ENCODE peak calls at places on chromosomes 16 and 17, in eight cellular contexts. One of them, this sample, is unnamed.

GRCh38 chr16:56990407-56991286 is 1.3 kb downstream of the NLRC5 start:
- DNase-seq in GM12865: peak
- DNase-seq in pancreas: no peak
- DNase-seq in AG10803: no peak
- DNase-seq in cardiac muscle cell: no peak
- DNase-seq in HCT116: no peak
- DNase-seq in left lung: no peak
- DNase-seq in fibroblast of lung: no peak
- DNase-seq in this sample: no peak

GRCh38 chr17:50549256-50549941 is 2.4 kb downstream of the SPATA20 start:
- DNase-seq in GM12865: no peak
- DNase-seq in pancreas: no peak
- DNase-seq in AG10803: no peak
- DNase-seq in cardiac muscle cell: no peak
- DNase-seq in HCT116: no peak
- DNase-seq in left lung: peak
- DNase-seq in fibroblast of lung: no peak
- DNase-seq in this sample: no peak

GRCh38 chr16:65875362-65876199 is 490.9 kb upstream of the CDH5 start:
- DNase-seq in GM12865: peak
- DNase-seq in pancreas: no peak
- DNase-seq in AG10803: no peak
- DNase-seq in cardiac muscle cell: no peak
- DNase-seq in HCT116: no peak
- DNase-seq in left lung: no peak
- DNase-seq in fibroblast of lung: no peak
- DNase-seq in this sample: no peak

GRCh38 chr17:2092253-2092652 is 37.4 kb downstream of the HIC1 start:
- DNase-seq in GM12865: no peak
- DNase-seq in pancreas: no peak
- DNase-seq in AG10803: no peak
- DNase-seq in cardiac muscle cell: no peak
- DNase-seq in HCT116: no peak
- DNase-seq in left lung: no peak
- DNase-seq in fibroblast of lung: no peak
- DNase-seq in this sample: no peak

GRCh38 chr17:63039899-63040602 is 74.0 kb downstream of the TANC2 start:
- DNase-seq in GM12865: peak
- DNase-seq in pancreas: no peak
- DNase-seq in AG10803: peak
- DNase-seq in cardiac muscle cell: no peak
- DNase-seq in HCT116: peak
- DNase-seq in left lung: no peak
- DNase-seq in fibroblast of lung: peak
- DNase-seq in this sample: peak

GRCh38 chr16:70573451-70574121 is 50.0 kb downstream of the SF3B3 start:
- DNase-seq in GM12865: no peak
- DNase-seq in pancreas: no peak
- DNase-seq in AG10803: peak
- DNase-seq in cardiac muscle cell: no peak
- DNase-seq in HCT116: no peak
- DNase-seq in left lung: no peak
- DNase-seq in fibroblast of lung: peak
- DNase-seq in this sample: peak

GRCh38 chr16:27781195-27781524 is 231.2 kb downstream of the KATNIP start:
- DNase-seq in GM12865: no peak
- DNase-seq in pancreas: no peak
- DNase-seq in AG10803: peak
- DNase-seq in cardiac muscle cell: no peak
- DNase-seq in HCT116: no peak
- DNase-seq in left lung: no peak
- DNase-seq in fibroblast of lung: peak
- DNase-seq in this sample: peak

GRCh38 chr16:11367483-11367906 is 22.2 kb downstream of the RMI2 start:
- DNase-seq in GM12865: no peak
- DNase-seq in pancreas: no peak
- DNase-seq in AG10803: no peak
- DNase-seq in cardiac muscle cell: no peak
- DNase-seq in HCT116: no peak
- DNase-seq in left lung: no peak
- DNase-seq in fibroblast of lung: no peak
- DNase-seq in this sample: peak

GRCh38 chr16:55482056-55482455 is 3.1 kb downstream of the MMP2 start:
- DNase-seq in GM12865: no peak
- DNase-seq in pancreas: no peak
- DNase-seq in AG10803: peak
- DNase-seq in cardiac muscle cell: no peak
- DNase-seq in HCT116: no peak
- DNase-seq in left lung: no peak
- DNase-seq in fibroblast of lung: peak
- DNase-seq in this sample: peak

GRCh38 chr17:2792541-2793169 is 3.6 kb upstream of the RAP1GAP2 start:
- DNase-seq in GM12865: peak
- DNase-seq in pancreas: no peak
- DNase-seq in AG10803: no peak
- DNase-seq in cardiac muscle cell: no peak
- DNase-seq in HCT116: no peak
- DNase-seq in left lung: peak
- DNase-seq in fibroblast of lung: no peak
- DNase-seq in this sample: no peak

GRCh38 chr17:67993153-67993997 is 2.9 kb downstream of the C17orf58 start:
- DNase-seq in GM12865: peak
- DNase-seq in pancreas: peak
- DNase-seq in AG10803: peak
- DNase-seq in cardiac muscle cell: peak
- DNase-seq in HCT116: peak
- DNase-seq in left lung: peak
- DNase-seq in fibroblast of lung: peak
- DNase-seq in this sample: peak

GRCh38 chr16:5393070-5393469 is 295.5 kb upstream of the EEF2KMT start:
- DNase-seq in GM12865: no peak
- DNase-seq in pancreas: no peak
- DNase-seq in AG10803: no peak
- DNase-seq in cardiac muscle cell: no peak
- DNase-seq in HCT116: no peak
- DNase-seq in left lung: no peak
- DNase-seq in fibroblast of lung: no peak
- DNase-seq in this sample: no peak

GRCh38 chr17:77783991-77784820 is 174.3 kb upstream of the TNRC6C start:
- DNase-seq in GM12865: peak
- DNase-seq in pancreas: no peak
- DNase-seq in AG10803: no peak
- DNase-seq in cardiac muscle cell: no peak
- DNase-seq in HCT116: no peak
- DNase-seq in left lung: no peak
- DNase-seq in fibroblast of lung: no peak
- DNase-seq in this sample: no peak

GRCh38 chr16:89119661-89120141 is 26.0 kb downstream of the ACSF3 start:
- DNase-seq in GM12865: no peak
- DNase-seq in pancreas: peak
- DNase-seq in AG10803: no peak
- DNase-seq in cardiac muscle cell: no peak
- DNase-seq in HCT116: no peak
- DNase-seq in left lung: peak
- DNase-seq in fibroblast of lung: no peak
- DNase-seq in this sample: no peak

DNA sequence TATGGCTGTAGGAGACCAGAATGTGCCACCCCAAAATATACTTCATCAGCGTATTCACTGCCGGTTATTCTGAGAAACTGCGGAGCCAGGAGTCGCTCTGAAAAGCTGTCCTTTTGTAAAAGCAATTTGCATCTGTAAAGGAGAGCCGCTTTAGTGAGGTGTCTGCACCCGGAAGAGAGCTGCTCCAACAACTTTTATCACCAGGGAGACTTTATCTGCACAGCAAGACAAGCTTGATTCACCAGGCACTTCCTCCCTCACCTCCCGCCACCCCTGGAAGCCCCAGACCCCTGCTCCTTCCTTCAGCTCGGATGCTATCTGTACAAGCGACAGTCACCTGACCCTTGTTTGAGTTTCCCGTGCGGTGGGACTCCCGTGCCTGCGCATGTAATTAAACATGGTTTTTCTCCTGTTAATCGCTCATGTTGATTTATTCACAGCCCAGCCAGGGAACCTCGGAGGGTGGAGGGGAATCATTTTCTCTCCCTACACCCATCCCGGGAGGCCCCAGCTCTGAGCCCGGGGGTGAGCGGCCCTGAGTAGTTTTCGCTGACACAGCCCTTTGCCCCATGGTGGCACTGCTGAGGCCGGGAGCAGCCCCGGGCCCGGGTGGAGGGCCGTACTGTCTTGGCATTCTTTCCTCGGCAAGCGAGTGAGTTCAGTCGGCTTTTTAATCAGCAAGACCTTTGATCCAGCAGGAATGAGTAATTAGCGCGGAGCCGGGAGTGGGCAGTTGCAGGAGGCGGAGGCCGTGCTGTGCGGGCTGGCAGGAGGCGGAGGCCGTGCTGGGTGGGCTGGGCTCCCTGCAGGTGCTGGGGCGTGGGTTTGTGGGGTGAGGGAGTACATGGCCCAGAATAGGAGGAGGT is 222.7 kb upstream of the CIBAR2 start:
- DNase-seq in GM12865: no peak
- DNase-seq in pancreas: peak
- DNase-seq in AG10803: no peak
- DNase-seq in cardiac muscle cell: peak
- DNase-seq in HCT116: no peak
- DNase-seq in left lung: peak
- DNase-seq in fibroblast of lung: no peak
- DNase-seq in this sample: peak
- H3K4me3 ChIP-seq in GM12865: no peak
- H3K4me3 ChIP-seq in pancreas: peak
- H3K4me3 ChIP-seq in AG10803: no peak
- H3K4me3 ChIP-seq in cardiac muscle cell: no peak
- H3K4me3 ChIP-seq in HCT116: peak
- H3K4me3 ChIP-seq in left lung: no peak
- H3K4me3 ChIP-seq in fibroblast of lung: no peak
- H3K4me3 ChIP-seq in this sample: no peak

GRCh38 chr16:1630450-1631213 is 18.5 kb downstream of the CRAMP1 start:
- DNase-seq in GM12865: no peak
- DNase-seq in pancreas: no peak
- DNase-seq in AG10803: no peak
- DNase-seq in cardiac muscle cell: no peak
- DNase-seq in HCT116: no peak
- DNase-seq in left lung: no peak
- DNase-seq in fibroblast of lung: no peak
- DNase-seq in this sample: no peak

GRCh38 chr16:1632638-1632970 is 20.4 kb downstream of the CRAMP1 start:
- DNase-seq in GM12865: no peak
- DNase-seq in pancreas: no peak
- DNase-seq in AG10803: no peak
- DNase-seq in cardiac muscle cell: no peak
- DNase-seq in HCT116: no peak
- DNase-seq in left lung: peak
- DNase-seq in fibroblast of lung: no peak
- DNase-seq in this sample: no peak

GRCh38 chr16:1631931-1632637 is 19.9 kb downstream of the CRAMP1 start:
- DNase-seq in GM12865: no peak
- DNase-seq in pancreas: no peak
- DNase-seq in AG10803: no peak
- DNase-seq in cardiac muscle cell: no peak
- DNase-seq in HCT116: no peak
- DNase-seq in left lung: peak
- DNase-seq in fibroblast of lung: no peak
- DNase-seq in this sample: no peak

GRCh38 chr16:1633310-1633709 is 21.1 kb downstream of the CRAMP1 start:
- DNase-seq in GM12865: no peak
- DNase-seq in pancreas: no peak
- DNase-seq in AG10803: no peak
- DNase-seq in cardiac muscle cell: no peak
- DNase-seq in HCT116: no peak
- DNase-seq in left lung: no peak
- DNase-seq in fibroblast of lung: no peak
- DNase-seq in this sample: no peak

DNA sequence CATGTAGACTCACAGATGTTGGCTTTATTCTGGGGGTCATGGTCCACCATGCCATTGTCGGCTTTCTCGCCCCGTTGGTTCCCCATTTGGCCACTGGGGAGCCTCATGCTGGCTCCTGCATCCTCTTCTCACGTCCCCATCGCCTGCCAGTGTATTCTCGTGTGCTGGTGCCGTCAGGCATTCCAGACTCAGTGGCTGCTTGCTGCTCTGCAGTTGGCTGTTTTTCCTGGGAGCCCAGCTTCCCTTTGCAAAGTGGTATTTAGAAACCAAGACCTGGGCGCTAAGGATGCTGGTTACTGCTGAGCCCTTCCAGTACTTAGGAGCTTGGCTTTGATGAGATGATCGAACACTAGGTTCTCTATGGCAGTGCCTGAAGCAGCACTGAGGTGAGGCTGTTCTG is 19.1 kb downstream of the CRAMP1 start:
- DNase-seq in GM12865: no peak
- DNase-seq in pancreas: no peak
- DNase-seq in AG10803: no peak
- DNase-seq in cardiac muscle cell: no peak
- DNase-seq in HCT116: no peak
- DNase-seq in left lung: no peak
- DNase-seq in fibroblast of lung: no peak
- DNase-seq in this sample: no peak
- TF ChIP-seq CTCF in GM12865: peak
- TF ChIP-seq CTCF in pancreas: no peak
- TF ChIP-seq CTCF in AG10803: no peak
- TF ChIP-seq CTCF in cardiac muscle cell: no peak
- TF ChIP-seq CTCF in HCT116: no peak
- TF ChIP-seq CTCF in left lung: no peak
- TF ChIP-seq CTCF in fibroblast of lung: no peak
- TF ChIP-seq CTCF in this sample: no peak

GRCh38 chr17:71019699-71020098 is 850.4 kb downstream of the KCNJ2 start:
- DNase-seq in GM12865: no peak
- DNase-seq in pancreas: no peak
- DNase-seq in AG10803: no peak
- DNase-seq in cardiac muscle cell: no peak
- DNase-seq in HCT116: no peak
- DNase-seq in left lung: no peak
- DNase-seq in fibroblast of lung: no peak
- DNase-seq in this sample: no peak
- H3K4me3 ChIP-seq in GM12865: no peak
- H3K4me3 ChIP-seq in pancreas: no peak
- H3K4me3 ChIP-seq in AG10803: no peak
- H3K4me3 ChIP-seq in cardiac muscle cell: no peak
- H3K4me3 ChIP-seq in HCT116: no peak
- H3K4me3 ChIP-seq in left lung: no peak
- H3K4me3 ChIP-seq in fibroblast of lung: no peak
- H3K4me3 ChIP-seq in this sample: no peak

DNA sequence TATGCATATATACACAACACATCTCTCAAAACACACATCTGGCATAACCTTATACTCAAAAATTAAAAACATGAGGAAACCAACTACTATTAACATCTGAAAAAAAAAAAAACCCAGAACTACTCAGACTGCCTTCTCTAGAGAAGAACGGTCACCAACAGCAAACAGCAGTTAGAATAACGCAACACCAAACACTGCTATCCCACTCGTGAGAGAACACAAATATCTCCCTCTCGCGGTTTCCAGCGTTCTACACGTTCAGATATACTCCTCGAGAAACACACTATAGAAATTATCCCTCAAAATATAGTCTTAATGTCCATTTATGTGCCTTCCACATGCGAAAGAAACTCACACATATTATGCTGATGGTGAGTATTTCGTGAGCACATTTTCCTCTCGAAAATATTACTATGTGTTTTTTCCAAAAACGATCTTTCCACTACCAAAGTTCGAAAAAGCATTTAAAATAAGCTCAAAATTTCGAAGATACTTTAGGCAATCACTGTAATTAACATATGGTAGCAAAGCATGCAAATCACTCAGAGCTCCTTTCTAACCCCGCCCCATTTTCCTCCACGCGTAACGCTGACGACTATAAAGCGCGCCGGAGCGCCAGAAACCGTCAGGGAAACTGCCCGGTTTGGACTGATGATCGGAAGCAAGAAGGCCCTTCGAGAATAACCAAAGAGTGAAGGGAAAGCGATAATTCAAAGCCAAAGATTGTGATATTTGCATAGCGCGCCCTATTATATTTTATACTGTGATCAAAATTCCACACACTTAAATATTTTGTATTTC is 60.1 kb downstream of the TEX14 start:
- DNase-seq in GM12865: peak
- DNase-seq in pancreas: peak
- DNase-seq in AG10803: peak
- DNase-seq in cardiac muscle cell: peak
- DNase-seq in HCT116: peak
- DNase-seq in left lung: peak
- DNase-seq in fibroblast of lung: peak
- DNase-seq in this sample: peak
- TF ChIP-seq CTCF in GM12865: no peak
- TF ChIP-seq CTCF in pancreas: no peak
- TF ChIP-seq CTCF in AG10803: peak
- TF ChIP-seq CTCF in cardiac muscle cell: peak
- TF ChIP-seq CTCF in HCT116: peak
- TF ChIP-seq CTCF in left lung: no peak
- TF ChIP-seq CTCF in fibroblast of lung: peak
- TF ChIP-seq CTCF in this sample: peak